ENCODE peak calls at places on chromosomes 6 and 20, in four cellular contexts. P is heart right ventricle, L is HFF-Myc, O is AG10803. Q is an unnamed sample.

GRCh38 chr6:168102093-168102985 is 23.3 kb upstream of the FRMD1 start:
- DNase-seq in P (no peak), L (no peak), O (no peak), Q (no peak)

GRCh38 chr6:159203304-159204005 is 34.3 kb downstream of the FNDC1 start:
- DNase-seq in P (no peak), L (peak), O (peak), Q (peak)

GRCh38 chr20:35091808-35092523 is 641 bp downstream of the TRPC4AP start:
- DNase-seq in P (peak), L (no peak), O (peak), Q (peak)

GRCh38 chr6:85449388-85449817 is 480 bp upstream of the NT5E start:
- DNase-seq in P (no peak), L (no peak), O (peak), Q (peak)

GRCh38 chr6:132088150-132088549 is 137.0 kb upstream of the CCN2 start:
- DNase-seq in P (no peak), L (no peak), O (no peak), Q (no peak)

GRCh38 chr6:32972353-32973143 is 4.2 kb downstream of the BRD2 start:
- DNase-seq in P (peak), L (no peak), O (no peak), Q (no peak)

GRCh38 chr20:1803216-1804128 is 91.7 kb upstream of the SIRPA start:
- DNase-seq in P (peak), L (no peak), O (peak), Q (peak)

GRCh38 chr6:51049983-51050877 is 231.6 kb downstream of the TFAP2B start:
- DNase-seq in P (no peak), L (no peak), O (no peak), Q (no peak)

GRCh38 chr6:90411292-90411781 is 114.7 kb upstream of the BACH2 start:
- DNase-seq in P (no peak), L (no peak), O (no peak), Q (no peak)

GRCh38 chr6:12414096-12414675 is 124.0 kb downstream of the EDN1 start:
- DNase-seq in P (no peak), L (no peak), O (peak), Q (no peak)

GRCh38 chr20:50460608-50461268 is 49.4 kb upstream of the PTPN1 start:
- DNase-seq in P (peak), L (peak), O (peak), Q (peak)

GRCh38 chr6:11865926-11866325 is 87.3 kb upstream of the ADTRP start:
- DNase-seq in P (no peak), L (no peak), O (no peak), Q (no peak)

GRCh38 chr20:37524859-37525708 is 2.6 kb downstream of the BLCAP start:
- DNase-seq in P (no peak), L (no peak), O (peak), Q (no peak)
- H3K4me3 ChIP-seq in P (no peak), L (peak), O (peak), Q (no peak)

GRCh38 chr6:20126102-20126752 is 86.0 kb downstream of the MBOAT1 start:
- DNase-seq in P (no peak), L (no peak), O (no peak), Q (no peak)
- TF ChIP-seq CTCF in P (no peak), L (no peak), O (no peak), Q (no peak)

GRCh38 chr6:108507316-108507715 is 53.4 kb upstream of the FOXO3 start:
- DNase-seq in P (no peak), L (no peak), O (no peak), Q (no peak)
- H3K4me3 ChIP-seq in P (no peak), L (no peak), O (no peak), Q (no peak)

GRCh38 chr6:117918454-117918853 is 11.4 kb downstream of the SLC35F1 start:
- DNase-seq in P (no peak), L (no peak), O (no peak), Q (no peak)
- TF ChIP-seq CTCF in P (no peak), L (no peak), O (no peak), Q (no peak)

DNA sequence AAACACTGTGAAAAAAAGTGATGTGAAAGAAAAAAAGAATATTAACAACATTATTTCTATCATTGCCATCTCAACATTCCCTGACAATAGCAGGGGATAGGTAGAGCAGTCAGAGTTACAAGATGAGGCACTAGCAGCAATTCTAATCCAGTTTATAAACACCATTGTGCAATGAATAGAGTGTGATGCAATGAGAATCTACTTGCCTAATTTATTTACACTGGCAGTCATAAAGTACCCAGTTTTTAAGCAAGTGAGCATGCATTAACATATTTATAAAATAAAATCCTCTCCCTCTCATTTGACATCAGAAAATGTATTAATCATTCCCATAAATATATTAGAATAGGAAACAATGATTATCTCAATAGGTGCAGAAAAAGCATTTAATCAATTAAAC is 2.5 kb upstream of the MANEA start:
- DNase-seq in P (no peak), L (no peak), O (peak), Q (peak)
- H3K4me3 ChIP-seq in P (no peak), L (no peak), O (no peak), Q (no peak)

GRCh38 chr6:20058912-20059311 is 153.4 kb downstream of the MBOAT1 start:
- DNase-seq in P (no peak), L (no peak), O (no peak), Q (no peak)

GRCh38 chr6:20060252-20060651 is 152.0 kb downstream of the MBOAT1 start:
- DNase-seq in P (no peak), L (no peak), O (no peak), Q (no peak)

GRCh38 chr6:20061952-20062351 is 150.3 kb downstream of the MBOAT1 start:
- DNase-seq in P (no peak), L (no peak), O (no peak), Q (no peak)

GRCh38 chr6:20056350-20056992 is 155.8 kb downstream of the MBOAT1 start:
- DNase-seq in P (no peak), L (peak), O (peak), Q (peak)
- TF ChIP-seq CTCF in P (no peak), L (peak), O (peak), Q (peak)

DNA sequence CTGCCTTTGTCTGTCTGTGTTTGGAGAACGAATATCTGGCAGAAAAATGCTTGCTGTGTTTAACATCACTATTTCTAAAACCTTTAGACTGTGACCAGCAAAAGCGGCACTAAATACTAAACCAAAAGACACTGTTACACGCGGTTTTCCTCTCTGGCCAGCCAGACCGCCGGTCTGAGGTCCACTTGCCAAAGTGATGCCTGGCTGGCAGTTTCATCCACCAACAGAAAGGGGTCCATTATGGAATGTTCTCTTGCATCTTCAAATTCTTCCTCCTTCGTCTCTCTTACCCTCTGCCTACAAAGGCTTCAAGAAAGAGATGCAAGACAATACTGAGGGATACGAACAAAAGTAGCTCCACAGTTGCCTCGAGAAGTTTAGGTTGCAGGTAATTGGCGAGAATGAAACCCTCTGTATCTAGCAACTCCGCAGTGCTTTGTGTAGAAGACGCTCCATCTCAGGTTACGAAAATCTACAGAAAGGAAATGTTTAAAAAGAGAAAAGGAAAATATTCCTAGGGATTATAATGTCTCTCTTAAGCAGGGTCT is 176.6 kb downstream of the TRIM27 start:
- DNase-seq in P (no peak), L (no peak), O (no peak), Q (no peak)
- H3K4me3 ChIP-seq in P (no peak), L (peak), O (no peak), Q (peak)

DNA sequence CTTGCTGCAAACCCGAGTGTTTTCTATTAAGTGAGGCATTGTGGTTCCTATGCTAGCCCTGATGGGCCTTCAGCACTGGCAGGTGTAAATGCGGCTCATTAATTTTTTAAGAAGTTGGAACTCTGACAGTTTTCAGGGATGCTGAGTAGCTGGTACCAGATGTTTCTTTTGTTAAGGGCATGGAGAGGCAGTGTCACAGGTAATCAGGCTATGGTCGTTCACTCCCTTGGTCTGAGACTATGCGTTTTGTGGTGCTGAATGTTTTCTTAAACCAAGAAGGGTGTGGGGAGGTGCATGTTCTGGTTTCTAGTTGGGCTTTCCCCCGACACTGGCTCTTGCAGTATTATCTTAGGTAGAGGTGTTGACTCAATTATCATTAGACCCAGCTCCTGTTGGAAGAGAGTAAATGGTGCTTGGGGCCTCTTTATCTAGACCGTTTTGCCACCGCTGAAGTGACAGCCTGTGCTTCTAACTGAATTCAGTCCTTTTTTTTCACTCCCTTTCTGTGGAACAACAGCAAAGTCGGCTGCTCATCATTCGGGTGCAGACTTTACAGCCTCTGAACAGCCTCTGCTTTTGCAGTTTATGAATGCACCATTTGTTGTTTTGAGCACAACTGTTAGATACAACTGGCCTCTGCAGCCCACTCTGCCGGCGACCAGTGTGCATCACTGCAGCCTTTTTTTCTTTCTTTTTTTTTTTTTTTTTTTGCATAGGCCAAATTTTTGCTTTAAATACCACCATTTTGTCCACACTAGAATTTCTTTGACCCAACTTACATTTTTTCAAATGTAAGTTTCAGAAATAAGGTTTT is 35.6 kb downstream of the RREB1 start:
- DNase-seq in P (no peak), L (no peak), O (no peak), Q (peak)
- TF ChIP-seq CTCF in P (no peak), L (peak), O (peak), Q (peak)

DNA sequence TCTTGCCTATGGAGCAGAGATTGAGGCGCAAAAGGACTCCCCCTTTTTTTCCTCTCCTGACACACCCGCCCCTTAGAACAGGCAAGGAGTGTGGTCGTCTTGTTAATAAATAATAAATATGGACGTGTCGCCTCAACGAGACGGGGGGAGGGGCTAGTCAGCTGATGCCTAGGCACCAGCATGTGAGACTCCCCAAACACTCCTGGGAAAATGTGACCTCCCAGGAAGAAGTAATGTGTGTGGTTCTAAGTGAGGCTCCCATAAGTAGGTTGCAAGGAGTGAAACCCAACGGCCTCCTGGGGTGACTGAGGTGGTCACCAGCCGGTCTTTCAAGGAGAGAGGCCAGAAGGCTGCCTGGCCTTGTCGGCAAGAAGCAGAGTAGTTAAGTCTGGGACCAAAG is 1.1 kb upstream of the FAXC start:
- DNase-seq in P (no peak), L (no peak), O (no peak), Q (no peak)
- H3K4me3 ChIP-seq in P (no peak), L (no peak), O (no peak), Q (no peak)